ENCODE peak calls at places on chromosomes 5 and 9, in seven cellular contexts. T is left ventricle myocardium inferior, O is body of pancreas, S is upper lobe of right lung, L is right lobe of liver, W is psoas muscle, U is GM23338. C is an unnamed sample.

GRCh38 chr5:75723378-75723777 is 6.1 kb upstream of the POC5 start:
- DNase-seq in U (no peak), L (no peak), O (no peak), W (no peak), T (no peak), S (no peak), C (no peak)

GRCh38 chr9:120755827-120756434 is 37.3 kb downstream of the FBXW2 start:
- DNase-seq in O (peak), T (no peak), W (no peak), U (peak), L (no peak), S (no peak), C (no peak)

GRCh38 chr9:118529210-118529609 is 825.0 kb downstream of the TLR4 start:
- DNase-seq in T (no peak), W (no peak), U (no peak), L (no peak), S (no peak), O (no peak), C (no peak)

GRCh38 chr9:97698865-97699264 is 1.7 kb upstream of the XPA start:
- DNase-seq in S (no peak), W (no peak), U (no peak), T (no peak), L (no peak), O (no peak), C (peak)

GRCh38 chr5:107593009-107593408 is 77.7 kb downstream of the EFNA5 start:
- DNase-seq in S (no peak), T (no peak), L (no peak), O (no peak), U (no peak), W (no peak), C (no peak)

GRCh38 chr9:114448706-114449105 is 56.6 kb downstream of the WHRN start:
- DNase-seq in W (no peak), U (no peak), L (no peak), T (no peak), O (no peak), S (peak), C (peak)

GRCh38 chr5:11504794-11505193 is 399.5 kb downstream of the CTNND2 start:
- DNase-seq in W (no peak), O (peak), L (no peak), U (no peak), S (no peak), T (no peak), C (no peak)

GRCh38 chr9:99262949-99263418 is 40.9 kb downstream of the SEC61B start:
- DNase-seq in T (no peak), O (no peak), W (no peak), L (no peak), U (no peak), S (no peak), C (no peak)

GRCh38 chr9:76023715-76024195 is 133.3 kb downstream of the PCSK5 start:
- DNase-seq in T (no peak), O (no peak), U (peak), W (no peak), L (no peak), S (no peak), C (no peak)

GRCh38 chr5:109486200-109486804 is 76.5 kb upstream of the PJA2 start:
- DNase-seq in U (no peak), O (no peak), T (peak), L (no peak), W (no peak), S (no peak), C (no peak)

GRCh38 chr5:109482748-109483147 is 73.0 kb upstream of the PJA2 start:
- DNase-seq in W (no peak), U (peak), L (no peak), T (no peak), O (no peak), S (no peak), C (no peak)

GRCh38 chr5:109483395-109483974 is 73.7 kb upstream of the PJA2 start:
- DNase-seq in L (no peak), T (no peak), S (no peak), U (no peak), O (no peak), W (no peak), C (no peak)

GRCh38 chr5:109484597-109484996 is 74.8 kb upstream of the PJA2 start:
- DNase-seq in S (no peak), U (no peak), L (no peak), W (no peak), T (no peak), O (no peak), C (no peak)

DNA sequence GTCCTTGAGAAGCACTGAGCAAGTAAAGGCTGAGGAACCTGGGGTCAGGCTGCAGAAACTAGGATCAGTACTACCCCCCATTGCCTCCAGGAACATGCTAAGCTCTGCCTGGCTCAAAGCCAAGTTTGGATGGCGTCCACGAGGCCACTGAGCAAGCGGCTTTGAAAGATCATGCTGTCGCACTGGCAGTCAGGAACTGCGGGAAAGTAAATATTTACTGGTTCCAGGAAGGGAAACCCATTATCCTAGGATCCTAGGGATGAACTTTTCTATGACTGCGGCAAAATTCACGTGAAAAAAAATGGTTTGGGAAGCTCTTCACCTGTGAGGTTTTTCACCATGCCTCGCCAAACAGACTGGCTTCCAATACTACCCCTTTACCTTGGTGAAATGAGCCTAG is 75.3 kb upstream of the PJA2 start:
- DNase-seq in W (peak), L (peak), O (peak), S (peak), T (peak), U (no peak), C (peak)
- H3K27ac ChIP-seq in W (no peak), L (no peak), O (no peak), S (no peak), T (no peak), U (no peak), C (no peak)

GRCh38 chr5:152058267-152058666 is 133.6 kb upstream of the GLRA1 start:
- DNase-seq in T (peak), O (no peak), W (no peak), L (no peak), S (no peak), U (no peak), C (no peak)

GRCh38 chr5:152056931-152057330 is 132.3 kb upstream of the GLRA1 start:
- DNase-seq in U (no peak), S (no peak), L (no peak), T (no peak), O (no peak), W (no peak), C (no peak)

GRCh38 chr5:152066760-152067159 is 142.1 kb upstream of the GLRA1 start:
- DNase-seq in W (no peak), S (no peak), T (no peak), L (no peak), U (peak), O (no peak), C (no peak)

GRCh38 chr5:152063004-152063403 is 138.4 kb upstream of the GLRA1 start:
- DNase-seq in T (no peak), S (no peak), U (no peak), W (no peak), L (no peak), O (no peak), C (no peak)

DNA sequence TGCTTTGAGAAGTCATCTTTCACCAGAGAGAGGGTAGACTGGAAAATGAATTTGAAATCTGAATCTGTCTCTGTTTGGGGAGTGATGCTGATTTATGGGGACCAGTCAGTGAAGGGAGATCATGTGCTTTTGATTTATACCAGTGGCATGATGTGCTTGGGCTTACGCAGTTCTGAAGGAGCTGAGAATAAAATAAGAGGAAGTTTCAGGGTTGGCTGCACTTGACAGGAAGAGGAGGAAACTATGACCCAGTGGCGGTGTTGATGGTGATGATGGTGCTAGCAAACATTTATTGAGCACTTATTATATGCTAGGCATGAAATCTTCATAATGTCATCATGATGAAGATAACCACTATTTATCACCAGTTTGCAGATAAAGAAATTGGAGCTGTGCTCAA is 136.4 kb upstream of the GLRA1 start:
- DNase-seq in U (no peak), T (no peak), W (no peak), O (no peak), L (no peak), S (no peak), C (no peak)
- H3K27ac ChIP-seq in U (no peak), T (no peak), W (no peak), O (no peak), L (no peak), S (no peak), C (no peak)

DNA sequence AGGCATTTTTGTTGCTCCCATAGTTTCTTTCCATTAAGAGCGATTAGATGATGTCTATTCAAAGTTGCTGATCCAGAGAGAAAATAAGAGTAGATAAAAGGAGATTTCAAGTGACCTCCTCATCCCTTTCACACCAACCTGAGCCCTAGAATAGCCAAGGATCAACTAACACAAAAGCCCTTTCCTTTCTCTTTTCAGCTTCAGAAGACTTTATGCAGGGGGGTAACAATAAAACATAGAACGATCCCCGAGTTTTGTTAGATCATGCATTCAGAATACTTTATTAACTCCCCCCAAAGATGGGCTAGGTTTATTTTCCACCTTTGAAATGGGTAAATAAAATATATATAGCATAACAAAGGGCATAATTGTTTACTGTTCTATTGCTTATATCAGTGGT is 5.0 kb downstream of the NR2F1-AS1 start:
- DNase-seq in U (no peak), O (no peak), L (no peak), W (no peak), T (no peak), S (no peak), C (no peak)
- H3K27ac ChIP-seq in U (no peak), O (no peak), L (no peak), W (no peak), T (no peak), S (no peak), C (no peak)

GRCh38 chr5:2536632-2537031 is 214.8 kb downstream of the IRX2 start:
- DNase-seq in O (no peak), T (no peak), W (no peak), S (no peak), L (no peak), U (no peak), C (no peak)
- H3K27ac ChIP-seq in O (no peak), T (no peak), W (no peak), S (no peak), L (no peak), U (no peak), C (no peak)

DNA sequence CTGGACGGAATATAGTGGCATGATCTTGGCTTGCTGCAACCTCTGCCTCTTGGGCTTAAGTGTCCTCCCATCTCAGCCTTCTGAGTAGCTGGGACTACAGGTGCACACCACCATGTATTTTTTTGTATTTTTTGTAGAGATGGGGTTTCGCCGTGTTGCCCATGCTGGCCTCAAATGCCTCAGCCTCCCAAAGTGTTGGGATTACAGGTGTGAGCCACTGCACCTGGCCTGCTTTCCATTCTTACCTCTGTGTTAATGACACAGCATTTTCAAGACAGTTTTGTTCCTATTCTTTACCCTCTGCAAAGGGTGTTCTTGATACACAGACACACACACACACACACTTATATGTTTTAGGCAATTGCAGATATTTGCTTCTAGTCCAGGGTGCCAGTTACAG is 113.3 kb downstream of the LRRC70 start:
- DNase-seq in S (no peak), T (no peak), O (no peak), U (no peak), W (no peak), L (no peak), C (no peak)
- H3K27ac ChIP-seq in S (no peak), T (no peak), O (no peak), U (no peak), W (no peak), L (no peak), C (no peak)

DNA sequence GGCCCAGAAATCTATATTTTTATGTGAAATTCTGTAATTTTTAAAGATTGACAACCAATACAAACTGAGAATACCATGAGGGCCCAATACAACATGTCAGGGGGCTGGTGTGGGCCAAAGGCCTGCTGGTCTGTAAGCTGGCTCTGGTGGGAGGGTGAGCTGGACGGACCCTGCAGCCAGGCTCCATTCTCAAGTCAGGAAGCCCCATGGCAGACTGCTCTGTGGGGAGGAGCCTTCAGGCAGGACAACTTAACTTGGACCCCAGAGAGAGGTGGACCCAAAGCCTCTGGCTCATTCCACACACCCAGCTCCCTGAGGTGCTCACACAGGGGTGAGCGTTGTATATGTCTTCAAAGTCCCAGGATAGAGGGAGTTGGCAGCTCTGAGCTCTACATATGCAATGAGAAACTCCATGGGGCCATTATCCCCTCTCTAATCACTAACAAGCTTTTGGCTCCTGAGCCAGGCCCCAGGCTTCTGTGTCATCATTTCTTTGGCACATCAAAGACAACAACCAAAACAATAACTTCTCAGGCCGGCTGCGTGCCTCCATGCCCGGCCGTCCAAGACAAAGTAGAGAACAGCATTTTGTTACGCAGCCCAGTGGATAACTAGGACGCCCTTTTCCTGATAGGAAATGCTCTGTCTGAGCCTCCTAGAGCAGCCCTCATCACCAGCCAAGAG is 6.4 kb downstream of the SEPTIN8 start:
- DNase-seq in O (no peak), T (no peak), W (no peak), U (no peak), S (no peak), L (no peak), C (no peak)
- H3K27ac ChIP-seq in O (peak), T (peak), W (no peak), U (peak), S (peak), L (no peak), C (peak)

DNA sequence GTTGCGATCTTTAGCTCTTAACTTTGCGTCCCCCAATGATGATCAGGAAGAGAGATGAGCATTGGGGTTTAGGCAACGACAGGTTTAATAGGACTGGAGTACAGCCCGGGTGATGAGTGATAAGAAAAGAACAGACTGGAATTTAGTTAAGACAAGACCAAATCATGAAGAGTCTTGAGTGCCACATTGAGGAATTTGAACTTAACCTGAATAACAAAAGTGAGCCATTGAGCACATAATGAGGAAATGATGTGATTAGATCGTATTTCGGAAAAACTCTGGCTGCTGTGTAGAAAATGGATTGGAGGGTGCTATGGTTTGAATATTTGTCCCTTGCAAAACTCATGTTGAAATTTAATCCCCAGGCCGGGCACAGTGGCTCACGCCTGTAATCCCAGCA is 83.2 kb upstream of the MELK start:
- DNase-seq in U (peak), S (no peak), T (no peak), L (no peak), O (no peak), W (no peak), C (no peak)
- H3K27ac ChIP-seq in U (peak), S (no peak), T (peak), L (no peak), O (no peak), W (no peak), C (no peak)

GRCh38 chr5:134195666-134196065 is 18.9 kb upstream of the SKP1 start:
- DNase-seq in O (no peak), T (no peak), U (no peak), W (no peak), S (no peak), L (no peak), C (no peak)
- H3K27ac ChIP-seq in O (no peak), T (peak), U (no peak), W (peak), S (no peak), L (no peak), C (no peak)

DNA sequence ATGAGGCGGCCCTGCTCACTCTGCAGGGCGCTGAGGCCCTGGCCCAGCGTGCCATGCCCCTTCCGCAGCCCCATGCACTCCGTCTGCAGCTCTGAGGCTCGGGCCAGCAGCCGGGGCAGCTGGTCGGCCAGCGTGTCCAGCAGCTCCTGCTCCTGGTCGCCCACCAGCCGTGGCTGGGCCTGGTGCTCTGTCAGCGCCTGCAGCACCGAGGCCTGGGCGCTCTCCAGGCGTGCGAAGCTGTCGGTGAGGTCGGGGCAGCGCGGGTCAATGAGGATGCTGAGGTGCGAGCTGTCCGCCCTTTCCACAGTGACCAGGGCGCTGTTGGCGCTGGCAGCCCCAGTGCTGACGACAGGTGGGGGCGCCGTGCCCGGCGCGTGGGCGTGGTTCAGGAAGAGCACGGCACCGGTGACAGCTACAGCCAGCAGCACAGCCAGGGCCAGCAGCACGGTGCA is 9.4 kb downstream of the FIBCD1 start:
- DNase-seq in U (no peak), S (no peak), T (no peak), O (no peak), L (no peak), W (no peak), C (no peak)
- H3K27ac ChIP-seq in U (no peak), S (no peak), T (no peak), O (no peak), L (no peak), W (no peak), C (no peak)

GRCh38 chr9:69463497-69464068 is 138.6 kb downstream of the ENTREP1 start:
- DNase-seq in S (no peak), L (no peak), U (peak), T (no peak), O (no peak), W (no peak), C (no peak)
- H3K27ac ChIP-seq in S (no peak), L (no peak), U (no peak), T (no peak), O (no peak), W (no peak), C (no peak)

C was measured in kidney.